ENCODE peak calls at places on chromosomes 4 and X, in nine cellular contexts. X is hepatocyte, P is PC-3, Z is HCT116, Y is GM23248, S is MM.1S, Q is DND-41, J is mammary epithelial cell, D is fibroblast of lung. M is an unnamed sample.

GRCh38 chr4:52641853-52642563 is 17.1 kb downstream of the USP46 start:
- DNase-seq in X (no peak), P (peak; percentile 81), Z (peak; percentile 88), Y (peak; percentile 67), S (no peak), Q (no peak), J (peak; percentile 81), D (peak; percentile 39), M (no peak)

GRCh38 chr4:4394644-4395043 is 7.7 kb downstream of the NSG1 start:
- DNase-seq in X (no peak), P (peak; percentile 50), Z (no peak), Y (no peak), S (no peak), Q (no peak), J (no peak), D (peak; percentile 24), M (no peak)

GRCh38 chrX:149493567-149494562 is 11.2 kb downstream of the IDS start:
- DNase-seq in X (no peak), P (peak; percentile 43), Z (no peak), Y (peak; percentile 26), S (no peak), Q (no peak), J (no peak), D (no peak), M (no peak)

GRCh38 chr4:151197258-151197657 is 79.7 kb upstream of the PRSS48 start:
- DNase-seq in X (no peak), P (peak; percentile 9), Z (no peak), Y (peak; percentile 95), S (no peak), Q (no peak), J (no peak), D (peak; percentile 70), M (no peak)

GRCh38 chr4:121668368-121669162 is 28.2 kb downstream of the ANXA5 start:
- DNase-seq in X (no peak), P (peak; percentile 59), Z (no peak), Y (peak; percentile 98), S (no peak), Q (no peak), J (peak; percentile 86), D (peak; percentile 94), M (no peak)

GRCh38 chr4:151681085-151681484 is 79.7 kb downstream of the GATB start:
- DNase-seq in X (no peak), P (no peak), Z (no peak), Y (no peak), S (no peak), Q (no peak), J (no peak), D (no peak), M (no peak)

GRCh38 chr4:73608677-73609594 is 11.3 kb downstream of the RASSF6 start:
- DNase-seq in X (peak; percentile 42), P (peak; percentile 90), Z (no peak), Y (peak; percentile 52), S (no peak), Q (no peak), J (peak; percentile 77), D (peak; percentile 74), M (peak; percentile 38)

GRCh38 chrX:55907968-55908607 is 190.5 kb downstream of the RRAGB start:
- DNase-seq in X (peak; percentile 84), P (peak; percentile 77), Z (peak; percentile 38), Y (peak; percentile 56), S (peak; percentile 65), Q (no peak), J (peak; percentile 33), D (peak; percentile 33), M (no peak)

GRCh38 chr4:183533698-183534097 is 28.8 kb downstream of the ING2 start:
- DNase-seq in X (no peak), P (no peak), Z (no peak), Y (peak; percentile 10), S (no peak), Q (no peak), J (no peak), D (no peak), M (no peak)

GRCh38 chrX:135389717-135390116 is 32.0 kb upstream of the SMIM10L2A start:
- DNase-seq in X (peak; percentile 55), P (peak; percentile 88), Z (peak; percentile 75), Y (peak; percentile 6), S (no peak), Q (no peak), J (peak; percentile 85), D (no peak), M (no peak)

GRCh38 chr4:16411691-16412090 is 185.4 kb upstream of the TAPT1 start:
- DNase-seq in X (peak; percentile 6), P (no peak), Z (no peak), Y (no peak), S (no peak), Q (no peak), J (no peak), D (no peak), M (no peak)

GRCh38 chr4:16417198-16417597 is 190.9 kb upstream of the TAPT1 start:
- DNase-seq in X (no peak), P (no peak), Z (no peak), Y (no peak), S (no peak), Q (no peak), J (no peak), D (no peak), M (no peak)

GRCh38 chr4:16418814-16419213 is 192.5 kb upstream of the TAPT1 start:
- DNase-seq in X (no peak), P (peak; percentile 95), Z (no peak), Y (peak; percentile 31), S (no peak), Q (no peak), J (peak; percentile 17), D (peak; percentile 11), M (no peak)

GRCh38 chr4:16413794-16414555 is 187.7 kb upstream of the TAPT1 start:
- DNase-seq in X (no peak), P (no peak), Z (no peak), Y (no peak), S (no peak), Q (no peak), J (no peak), D (no peak), M (no peak)

GRCh38 chr4:16415751-16416150 is 189.5 kb upstream of the TAPT1 start:
- DNase-seq in X (no peak), P (no peak), Z (no peak), Y (no peak), S (no peak), Q (no peak), J (no peak), D (no peak), M (no peak)
- H4K20me1 ChIP-seq in X (no peaks in the 10 kb centered on the region), P (no peaks in the 10 kb centered on the region), Z (no peaks in the 10 kb centered on the region), Y (no peaks in the 10 kb centered on the region), S (no peaks in the 10 kb centered on the region), Q (no peaks in the 10 kb centered on the region), J (no peaks in the 10 kb centered on the region), D (no peaks in the 10 kb centered on the region), M (no peaks in the 10 kb centered on the region)

GRCh38 chr4:94452476-94453300 is 946 bp downstream of the PDLIM5 start:
- DNase-seq in X (peak; percentile 75), P (peak; percentile 78), Z (peak; percentile 61), Y (peak; percentile 93), S (peak; percentile 14), Q (no peak), J (peak; percentile 83), D (peak; percentile 90), M (peak; percentile 1)

GRCh38 chr4:94455081-94455480 is 3.3 kb downstream of the PDLIM5 start:
- DNase-seq in X (peak; percentile 70), P (peak; percentile 77), Z (no peak), Y (peak; percentile 93), S (no peak), Q (no peak), J (peak; percentile 78), D (peak; percentile 86), M (no peak)

GRCh38 chr4:94453534-94453963 is 1.8 kb downstream of the PDLIM5 start:
- DNase-seq in X (peak; percentile 54), P (peak; percentile 19), Z (no peak), Y (peak; percentile 51), S (no peak), Q (no peak), J (no peak), D (no peak), M (no peak)

GRCh38 chr4:94451669-94452475 is at the start of gene PDLIM5:
- DNase-seq in X (peak; percentile 96), P (peak; percentile 87), Z (peak; percentile 70), Y (peak; percentile 96), S (peak; percentile 92), Q (peak; percentile 90), J (peak; percentile 96), D (peak; percentile 86), M (peak; percentile 92)

GRCh38 chr4:94454405-94454804 is 2.7 kb downstream of the PDLIM5 start:
- DNase-seq in X (no peak), P (peak; percentile 34), Z (no peak), Y (peak; percentile 59), S (no peak), Q (no peak), J (peak; percentile 62), D (no peak), M (no peak)
- H3K4me3 ChIP-seq in X (peak overlapping the region; percentile 82), P (peak overlapping the region; percentile 93), Z (no peak overlapping the region), Y (peak overlapping the region; percentile 98), S (no peak overlapping the region), Q (no peak overlapping the region), J (peak overlapping the region; percentile 74), D (peak overlapping the region; percentile 18), M (no peak overlapping the region)

GRCh38 chr4:80229128-80229527 is 31.8 kb downstream of the PRDM8 start:
- DNase-seq in X (no peak), P (no peak), Z (no peak), Y (no peak), S (no peak), Q (no peak), J (no peak), D (no peak), M (no peak)

GRCh38 chr4:80229590-80229989 is 32.3 kb downstream of the PRDM8 start:
- DNase-seq in X (no peak), P (no peak), Z (no peak), Y (no peak), S (peak; percentile 56), Q (no peak), J (no peak), D (no peak), M (no peak)

GRCh38 chr4:80225628-80226027 is 28.3 kb downstream of the PRDM8 start:
- DNase-seq in X (no peak), P (no peak), Z (no peak), Y (peak; percentile 43), S (no peak), Q (no peak), J (peak; percentile 73), D (no peak), M (no peak)

GRCh38 chr4:80228460-80228859 is 31.2 kb downstream of the PRDM8 start:
- DNase-seq in X (no peak), P (no peak), Z (no peak), Y (no peak), S (no peak), Q (no peak), J (no peak), D (no peak), M (no peak)

DNA sequence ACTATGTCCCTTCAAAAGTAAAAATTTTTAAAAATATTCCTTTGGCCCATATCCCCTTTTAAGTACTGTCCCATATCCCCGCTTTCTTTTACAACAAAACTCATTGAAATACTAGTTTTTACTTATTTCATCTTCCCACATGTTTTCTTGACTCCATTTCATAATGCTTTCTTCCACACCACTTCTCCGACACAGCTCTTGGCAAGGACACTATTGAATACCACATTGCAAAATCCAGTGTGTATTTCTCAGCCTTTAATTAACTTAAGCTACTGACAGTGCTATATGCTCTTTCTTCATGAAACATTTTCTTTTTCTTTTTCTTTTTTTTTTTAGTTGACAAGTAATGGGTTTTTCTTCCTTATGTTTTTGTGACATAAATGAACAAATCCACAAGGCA is 28.8 kb downstream of the PRDM8 start:
- DNase-seq in X (no peak), P (no peak), Z (no peak), Y (peak; percentile 71), S (no peak), Q (no peak), J (no peak), D (peak; percentile 39), M (no peak)
- H3K4me1 ChIP-seq in X (no peaks in the 10 kb centered on the region), P (peaks cover 6% of the 10 kb centered on the region), Z (no peaks in the 10 kb centered on the region), Y (peaks cover 18% of the 10 kb centered on the region), S (peaks cover 24% of the 10 kb centered on the region), Q (no peaks in the 10 kb centered on the region), J (no peaks in the 10 kb centered on the region), D (peaks cover 3% of the 10 kb centered on the region), M (no peaks in the 10 kb centered on the region)

GRCh38 chr4:2260336-2261109 is 1.4 kb downstream of the MXD4 start:
- DNase-seq in X (no peak), P (no peak), Z (no peak), Y (peak; percentile 53), S (no peak), Q (no peak), J (no peak), D (no peak), M (no peak)
- H4K20me1 ChIP-seq in X (peaks cover 57% of the 10 kb centered on the region), P (no peaks in the 10 kb centered on the region), Z (no peaks in the 10 kb centered on the region), Y (no peaks in the 10 kb centered on the region), S (no peaks in the 10 kb centered on the region), Q (peaks cover 54% of the 10 kb centered on the region), J (no peaks in the 10 kb centered on the region), D (no peaks in the 10 kb centered on the region), M (no peaks in the 10 kb centered on the region)

M was measured in OCI-LY7.